ENCODE peak calls at places on chromosomes 4 and X, in six cellular contexts. I, O, J, V, P and G are unnamed samples.

GRCh38 chr4:89616382-89616781 is 220.6 kb downstream of the SNCA start:
- DNase-seq in I (no peak), P (no peak), V (no peak), J (no peak), O (no peak), G (no peak)

GRCh38 chr4:2408401-2408958 is 10.0 kb downstream of the ZFYVE28 start:
- DNase-seq in O (peak), J (no peak), P (peak), I (no peak), V (no peak), G (no peak)

GRCh38 chr4:74098628-74098995 is 383 bp downstream of the CXCL2 start:
- DNase-seq in I (no peak), V (no peak), P (no peak), O (peak), J (no peak), G (no peak)

GRCh38 chrX:110003167-110004156 is 548 bp downstream of the TMEM164 start:
- DNase-seq in O (no peak), P (no peak), V (no peak), J (no peak), I (peak), G (peak)

GRCh38 chr4:25667931-25668557 is 12.4 kb downstream of the SLC34A2 start:
- DNase-seq in J (no peak), O (no peak), V (no peak), P (no peak), I (no peak), G (no peak)

GRCh38 chr4:95984081-95984480 is 144.2 kb downstream of the PDHA2 start:
- DNase-seq in J (no peak), I (no peak), P (no peak), V (no peak), O (no peak), G (no peak)

GRCh38 chrX:132388371-132388770 is 100.5 kb downstream of the MBNL3 start:
- DNase-seq in O (no peak), I (no peak), V (no peak), J (no peak), P (no peak), G (no peak)

GRCh38 chr4:58776627-58777026 is 1666.4 kb upstream of the IGFBP7 start:
- DNase-seq in O (no peak), V (no peak), J (no peak), P (no peak), I (no peak), G (no peak)

GRCh38 chr4:108166038-108166437 is 2.7 kb downstream of the LEF1 start:
- DNase-seq in V (no peak), P (no peak), O (no peak), I (no peak), J (no peak), G (no peak)

GRCh38 chr4:183504930-183505555 is at the start of gene ING2:
- DNase-seq in V (peak), I (peak), J (peak), O (no peak), P (no peak), G (no peak)

GRCh38 chrX:53440101-53440500 is 5.9 kb upstream of the HSD17B10 start:
- DNase-seq in O (no peak), I (no peak), V (no peak), J (no peak), P (no peak), G (no peak)

GRCh38 chr4:47160095-47160494 is 128.7 kb downstream of the GABRB1 start:
- DNase-seq in O (no peak), I (no peak), J (no peak), V (no peak), P (no peak), G (no peak)

GRCh38 chr4:121112530-121112929 is 40.2 kb upstream of the NDNF start:
- DNase-seq in O (no peak), P (no peak), I (no peak), V (no peak), J (no peak), G (no peak)

GRCh38 chr4:148926861-148927260 is 484.6 kb upstream of the NR3C2 start:
- DNase-seq in V (no peak), P (no peak), O (peak), J (no peak), I (no peak), G (peak)

GRCh38 chr4:41013746-41014145 is 200.6 kb downstream of the APBB2 start:
- DNase-seq in O (no peak), P (no peak), V (no peak), J (no peak), I (no peak), G (no peak)

GRCh38 chr4:19614171-19614570 is 637.5 kb upstream of the SLIT2 start:
- DNase-seq in I (no peak), V (no peak), J (no peak), O (no peak), P (no peak), G (no peak)

GRCh38 chr4:145935253-145936141 is 3.1 kb downstream of the ZNF827 start:
- DNase-seq in J (no peak), P (no peak), O (no peak), I (no peak), V (no peak), G (peak)

GRCh38 chr4:106584590-106584989 is 216.0 kb upstream of the GIMD1 start:
- DNase-seq in P (no peak), V (no peak), J (no peak), I (no peak), O (no peak), G (no peak)

GRCh38 chr4:78451407-78451806 is 100.2 kb upstream of the ANXA3 start:
- DNase-seq in P (no peak), O (no peak), V (no peak), J (no peak), I (no peak), G (no peak)

GRCh38 chr4:153159016-153159415 is 45.2 kb upstream of the TRIM2 start:
- DNase-seq in O (no peak), I (no peak), P (no peak), J (no peak), V (no peak), G (no peak)

GRCh38 chrX:13689519-13690211 is 737 bp downstream of the RAB9A start:
- DNase-seq in P (no peak), I (no peak), O (no peak), J (no peak), V (no peak), G (no peak)

GRCh38 chr4:8274772-8275241 is 5.3 kb downstream of the HTRA3 start:
- DNase-seq in I (peak), P (no peak), J (no peak), V (peak), O (peak), G (peak)

GRCh38 chrX:40474205-40474626 is 106.6 kb upstream of the ATP6AP2 start:
- DNase-seq in P (no peak), I (no peak), J (no peak), V (no peak), O (peak), G (no peak)

GRCh38 chrX:14942341-14942740 is 69.1 kb downstream of the MOSPD2 start:
- DNase-seq in I (no peak), V (no peak), P (no peak), J (no peak), O (no peak), G (no peak)

GRCh38 chr4:1309261-1310010 is 19.7 kb downstream of the MAEA start:
- DNase-seq in P (no peak), O (peak), J (peak), V (peak), I (peak), G (peak)

GRCh38 chrX:18997916-18998315 is 14.0 kb upstream of the PHKA2 start:
- DNase-seq in I (no peak), V (no peak), O (no peak), P (no peak), J (no peak), G (no peak)

GRCh38 chr4:113003841-113004240 is 45.6 kb upstream of the ANK2 start:
- DNase-seq in P (no peak), I (no peak), J (no peak), V (no peak), O (no peak), G (no peak)

GRCh38 chr4:7630559-7631287 is 196.0 kb upstream of the PSAPL1 start:
- DNase-seq in V (peak), J (no peak), I (peak), P (no peak), O (peak), G (no peak)

GRCh38 chr4:153676984-153677383 is 7.1 kb upstream of the TLR2 start:
- DNase-seq in O (no peak), J (no peak), I (no peak), V (no peak), P (no peak), G (no peak)

GRCh38 chr4:19386786-19387185 is 864.9 kb upstream of the SLIT2 start:
- DNase-seq in V (no peak), P (no peak), I (no peak), J (no peak), O (no peak), G (no peak)

GRCh38 chrX:104854188-104854587 is 288.2 kb downstream of the IL1RAPL2 start:
- DNase-seq in I (no peak), P (no peak), O (no peak), V (no peak), J (no peak), G (no peak)